ENCODE peak calls at places on chromosomes 12 and 14, in six cellular contexts. D is hepatic stellate cell, P is body of pancreas, X is EL, Y is mammary epithelial cell, M is thyroid gland. N is an unnamed sample.

GRCh38 chr14:89143595-89143994 is 273.4 kb downstream of the FOXN3 start:
- DNase-seq in X (no peak), P (no peak), D (no peak), Y (no peak), M (no peak), N (no peak)

GRCh38 chr14:71103662-71104484 is 196.6 kb downstream of the PCNX1 start:
- DNase-seq in D (peak; percentile 29), P (no peak), M (no peak), Y (peak; percentile 42), X (peak; percentile 70), N (peak; percentile 25)

GRCh38 chr12:58453306-58453705 is 467.0 kb downstream of the LRIG3 start:
- DNase-seq in P (no peak), M (no peak), X (no peak), Y (no peak), D (no peak), N (no peak)

GRCh38 chr14:23252420-23253333 is 14.9 kb downstream of the RNF212B start:
- DNase-seq in Y (peak; percentile 75), P (no peak), M (no peak), X (no peak), D (no peak), N (no peak)

GRCh38 chr14:64584185-64584584 is 34.4 kb downstream of the PPP1R36 start:
- DNase-seq in P (no peak), M (no peak), X (no peak), D (no peak), Y (no peak), N (no peak)

GRCh38 chr12:6821271-6821673 is 349 bp upstream of the GPR162 start:
- DNase-seq in Y (no peak), P (peak; percentile 51), D (peak; percentile 89), M (peak; percentile 16), X (peak; percentile 79), N (peak; percentile 86)

GRCh38 chr12:96698521-96698920 is 208.5 kb upstream of the NEDD1 start:
- DNase-seq in M (no peak), Y (no peak), P (no peak), D (no peak), X (peak; percentile 25), N (no peak)

GRCh38 chr14:88013750-88014349 is 8.9 kb downstream of the GPR65 start:
- DNase-seq in Y (peak; percentile 44), M (peak; percentile 66), P (peak; percentile 80), D (peak; percentile 37), X (peak; percentile 60), N (peak; percentile 70)

GRCh38 chr14:58288106-58288792 is 10.1 kb upstream of the ARID4A start:
- DNase-seq in D (no peak), M (no peak), X (no peak), P (no peak), Y (no peak), N (no peak)

GRCh38 chr12:47757840-47758583 is 668 bp downstream of the RAPGEF3 start:
- DNase-seq in D (no peak), M (peak; percentile 84), P (no peak), Y (no peak), X (no peak), N (no peak)

GRCh38 chr14:27175489-27175888 is 577.7 kb upstream of the NOVA1 start:
- DNase-seq in X (no peak), P (no peak), M (no peak), Y (no peak), D (no peak), N (no peak)

GRCh38 chr12:89737000-89737399 is 28.4 kb upstream of the ATP2B1 start:
- DNase-seq in X (no peak), Y (no peak), P (no peak), M (no peak), D (no peak), N (no peak)

GRCh38 chr12:77686760-77687159 is 143.9 kb upstream of the NAV3 start:
- DNase-seq in P (no peak), M (no peak), Y (no peak), X (peak; percentile 6), D (no peak), N (no peak)

GRCh38 chr14:24083462-24083861 is 10.6 kb upstream of the PCK2 start:
- DNase-seq in X (no peak), D (no peak), P (no peak), Y (no peak), M (no peak), N (no peak)

GRCh38 chr14:30468354-30468753 is 90.6 kb upstream of the G2E3 start:
- DNase-seq in X (no peak), M (no peak), D (no peak), Y (no peak), P (no peak), N (no peak)

GRCh38 chr12:42759622-42760273 is 170.2 kb upstream of the PRICKLE1 start:
- DNase-seq in X (peak; percentile 15), D (no peak), Y (no peak), P (peak; percentile 83), M (peak; percentile 78), N (peak; percentile 13)

GRCh38 chr14:41505491-41505890 is 101.2 kb upstream of the LRFN5 start:
- DNase-seq in P (no peak), D (no peak), X (no peak), Y (peak; percentile 11), M (no peak), N (no peak)

GRCh38 chr12:5335059-5335458 is 96.8 kb upstream of the NTF3 start:
- DNase-seq in D (no peak), M (no peak), Y (peak; percentile 69), P (no peak), X (peak; percentile 18), N (no peak)

GRCh38 chr14:49931523-49931922 is 38.6 kb downstream of the ARF6 start:
- DNase-seq in Y (no peak), X (no peak), M (no peak), D (no peak), P (no peak), N (no peak)

GRCh38 chr12:124509676-124510300 is 57.6 kb downstream of the NCOR2 start:
- DNase-seq in P (peak; percentile 80), X (peak; percentile 72), Y (peak; percentile 89), M (peak; percentile 73), D (peak; percentile 60), N (no peak)

GRCh38 chr12:11085419-11085818 is 6.7 kb downstream of the TAS2R43 start:
- DNase-seq in X (no peak), P (no peak), Y (no peak), M (no peak), D (no peak), N (no peak)

GRCh38 chr14:78340250-78340649 is 170.1 kb downstream of the NRXN3 start:
- DNase-seq in Y (no peak), P (no peak), X (no peak), D (no peak), M (no peak), N (no peak)

GRCh38 chr14:100239200-100239839 is 376 bp downstream of the YY1 start:
- DNase-seq in M (peak; percentile 10), Y (no peak), P (peak; percentile 27), D (no peak), X (no peak), N (no peak)

GRCh38 chr14:101713641-101714349 is 47.7 kb upstream of the PPP2R5C start:
- DNase-seq in P (no peak), X (no peak), Y (no peak), D (no peak), M (no peak), N (no peak)

GRCh38 chr14:83140756-83141155 is 1607.1 kb upstream of the SEL1L start:
- DNase-seq in X (no peak), D (no peak), Y (no peak), M (no peak), P (no peak), N (no peak)

GRCh38 chr14:76812093-76812421 is 625 bp downstream of the ANGEL1 start:
- DNase-seq in X (peak; percentile 8), D (no peak), Y (peak; percentile 16), M (no peak), P (no peak), N (no peak)

GRCh38 chr14:63642656-63643382 is 1.1 kb upstream of the WDR89 start:
- DNase-seq in M (no peak), Y (no peak), D (no peak), X (no peak), P (no peak), N (no peak)

GRCh38 chr12:57810450-57810849 is 8.1 kb downstream of the AVIL start:
- DNase-seq in M (no peak), X (peak; percentile 55), Y (peak; percentile 86), P (no peak), D (no peak), N (no peak)